ENCODE peak calls at places on chromosomes 7 and 10, in seven cellular contexts. N is fibroblast of lung; O is heart left ventricle; P is A549; A is cardiac muscle cell; J is CD4-positive, CD25-positive, alpha-beta regulatory T cell; T is pancreas. G is an unnamed sample.

GRCh38 chr7:98119257-98119918 is 12.7 kb downstream of the LMTK2 start:
- DNase-seq in N (peak; percentile 85), O (no peak), P (peak; percentile 44), A (no peak), J (no peak), T (no peak), G (no peak)

GRCh38 chr10:108562105-108562504 is 1361.2 kb downstream of the XPNPEP1 start:
- DNase-seq in N (no peak), O (no peak), P (no peak), A (no peak), J (no peak), T (no peak), G (no peak)

GRCh38 chr10:132103116-132103910 is 37.6 kb downstream of the JAKMIP3 start:
- DNase-seq in N (no peak), O (no peak), P (no peak), A (no peak), J (no peak), T (no peak), G (no peak)

GRCh38 chr7:127751723-127752448 is 99.9 kb downstream of the SND1 start:
- DNase-seq in N (peak; percentile 77), O (no peak), P (no peak), A (no peak), J (no peak), T (peak; percentile 12), G (no peak)

GRCh38 chr10:70378122-70378521 is 4.3 kb downstream of the LRRC20 start:
- DNase-seq in N (peak; percentile 97), O (no peak), P (peak; percentile 81), A (no peak), J (no peak), T (no peak), G (no peak)

GRCh38 chr7:43646603-43647313 is 63.9 kb downstream of the STK17A start:
- DNase-seq in N (peak; percentile 70), O (no peak), P (no peak), A (peak; percentile 44), J (no peak), T (no peak), G (no peak)

GRCh38 chr10:34335960-34336359 is 479.1 kb downstream of the PARD3 start:
- DNase-seq in N (no peak), O (no peak), P (no peak), A (no peak), J (no peak), T (no peak), G (no peak)

GRCh38 chr7:104933433-104934074 is 80.5 kb upstream of the KMT2E start:
- DNase-seq in N (no peak), O (no peak), P (no peak), A (no peak), J (no peak), T (no peak), G (no peak)

GRCh38 chr10:86403183-86403797 is 36.7 kb upstream of the GRID1 start:
- DNase-seq in N (no peak), O (no peak), P (no peak), A (no peak), J (no peak), T (no peak), G (no peak)

GRCh38 chr7:25002826-25003225 is 22.8 kb upstream of the OSBPL3 start:
- DNase-seq in N (no peak), O (no peak), P (no peak), A (no peak), J (no peak), T (no peak), G (no peak)

GRCh38 chr7:142812437-142813215 is 41.9 kb downstream of the PRSS2 start:
- DNase-seq in N (peak; percentile 41), O (no peak), P (no peak), A (no peak), J (no peak), T (no peak), G (no peak)

GRCh38 chr7:266851-267840 is 22.8 kb upstream of the FOXL3 start:
- DNase-seq in N (no peak), O (peak; percentile 54), P (no peak), A (peak; percentile 45), J (no peak), T (peak; percentile 39), G (no peak)

GRCh38 chr7:40711706-40712105 is 576.9 kb downstream of the SUGCT start:
- DNase-seq in N (no peak), O (no peak), P (no peak), A (no peak), J (no peak), T (no peak), G (no peak)

GRCh38 chr7:133258174-133258573 is 5.3 kb downstream of the EXOC4 start:
- DNase-seq in N (no peak), O (no peak), P (no peak), A (no peak), J (no peak), T (no peak), G (no peak)

GRCh38 chr7:27080844-27081423 is 14.9 kb downstream of the HOXA1 start:
- DNase-seq in N (peak; percentile 44), O (no peak), P (no peak), A (peak; percentile 28), J (no peak), T (no peak), G (no peak)

GRCh38 chr7:156466262-156466661 is 174.3 kb upstream of the RNF32 start:
- DNase-seq in N (no peak), O (no peak), P (no peak), A (peak; percentile 28), J (no peak), T (no peak), G (no peak)

GRCh38 chr7:46754135-46754730 is 827.7 kb downstream of the TNS3 start:
- DNase-seq in N (peak; percentile 93), O (no peak), P (peak; percentile 76), A (no peak), J (no peak), T (no peak), G (no peak)

GRCh38 chr10:125370578-125370977 is 210.2 kb upstream of the CTBP2 start:
- DNase-seq in N (no peak), O (no peak), P (peak; percentile 3), A (peak; percentile 62), J (no peak), T (no peak), G (no peak)

GRCh38 chr10:117929321-117930067 is 117.2 kb downstream of the RAB11FIP2 start:
- DNase-seq in N (no peak), O (no peak), P (no peak), A (peak; percentile 10), J (no peak), T (no peak), G (no peak)

GRCh38 chr10:116737582-116738358 is 4.6 kb downstream of the HSPA12A start:
- DNase-seq in N (no peak), O (no peak), P (no peak), A (no peak), J (no peak), T (no peak), G (no peak)

GRCh38 chr7:20328027-20328426 is 2.7 kb upstream of the ITGB8 start:
- DNase-seq in N (no peak), O (no peak), P (no peak), A (no peak), J (no peak), T (no peak), G (no peak)

GRCh38 chr10:13613519-13613918 is 26.8 kb downstream of the PRPF18 start:
- DNase-seq in N (peak; percentile 53), O (no peak), P (peak; percentile 30), A (peak; percentile 20), J (no peak), T (no peak), G (no peak)

GRCh38 chr10:80532571-80532970 is 5.1 kb upstream of the SH2D4B start:
- DNase-seq in N (no peak), O (no peak), P (no peak), A (no peak), J (no peak), T (no peak), G (no peak)

GRCh38 chr10:102764340-102765257 is 20.9 kb downstream of the WBP1L start:
- DNase-seq in N (no peak), O (no peak), P (no peak), A (no peak), J (no peak), T (no peak), G (no peak)

GRCh38 chr10:17607603-17608332 is 9.4 kb downstream of the HACD1 start:
- DNase-seq in N (peak; percentile 47), O (no peak), P (peak; percentile 67), A (peak; percentile 63), J (peak; percentile 13), T (no peak), G (no peak)

GRCh38 chr7:143171697-143172096 is 11.5 kb upstream of the TAS2R39 start:
- DNase-seq in N (no peak), O (no peak), P (peak; percentile 48), A (no peak), J (no peak), T (no peak), G (no peak)

GRCh38 chr10:35890061-35890969 is 248.2 kb upstream of the FZD8 start:
- DNase-seq in N (no peak), O (no peak), P (no peak), A (no peak), J (no peak), T (no peak), G (no peak)

DNA sequence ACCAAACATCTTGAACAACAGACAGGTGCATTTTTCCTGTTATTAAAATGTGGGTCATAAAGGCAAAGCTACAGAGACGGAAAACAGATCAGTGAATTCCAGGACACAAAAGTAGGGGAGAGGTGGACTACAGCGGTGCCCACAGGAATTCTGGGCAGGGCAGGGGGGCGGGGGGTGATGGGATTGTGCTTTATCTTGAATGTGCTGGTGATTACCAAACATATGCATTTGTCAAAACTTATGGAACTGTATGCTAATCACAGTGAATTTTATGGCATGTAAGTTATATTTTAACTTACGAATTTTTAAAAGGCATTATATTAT is 519.4 kb downstream of the CNTNAP2 start:
- DNase-seq in N (no peak), O (no peak), P (no peak), A (no peak), J (no peak), T (no peak), G (no peak)
- H3K9me3 ChIP-seq in N (no peaks in the 10 kb centered on the region), O (no peaks in the 10 kb centered on the region), P (no peaks in the 10 kb centered on the region), A (no peaks in the 10 kb centered on the region), J (no peaks in the 10 kb centered on the region), T (no peaks in the 10 kb centered on the region), G (no peaks in the 10 kb centered on the region)

DNA sequence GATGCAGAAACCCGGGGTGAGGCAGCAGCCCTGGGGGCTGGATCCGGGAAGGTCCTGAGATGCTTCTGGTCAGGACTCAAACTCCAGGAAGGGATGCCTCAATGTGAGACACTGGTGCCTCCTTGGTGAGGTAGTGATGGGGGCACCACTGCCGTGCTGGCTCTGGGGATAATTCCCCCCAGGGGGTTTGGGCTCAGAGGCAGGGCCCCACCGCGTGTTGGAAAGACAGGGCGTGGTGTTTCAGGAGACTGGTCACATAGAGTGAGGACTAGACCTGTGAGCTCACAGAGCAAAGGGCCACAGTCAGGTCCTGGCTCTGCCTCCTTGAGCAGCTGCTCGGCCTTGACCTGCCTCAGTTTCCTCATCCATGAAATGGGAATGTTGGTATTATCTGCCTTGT is 361.9 kb downstream of the GLRX3 start:
- DNase-seq in N (no peak), O (peak; percentile 33), P (no peak), A (no peak), J (no peak), T (no peak), G (no peak)
- H3K9me3 ChIP-seq in N (no peaks in the 10 kb centered on the region), O (no peaks in the 10 kb centered on the region), P (no peaks in the 10 kb centered on the region), A (no peaks in the 10 kb centered on the region), J (no peaks in the 10 kb centered on the region), T (no peaks in the 10 kb centered on the region), G (no peaks in the 10 kb centered on the region)

GRCh38 chr10:133445268-133445732 is 8.4 kb upstream of the SCART1 start:
- DNase-seq in N (no peak), O (peak; percentile 55), P (no peak), A (no peak), J (no peak), T (peak; percentile 8), G (no peak)
- H3K9me3 ChIP-seq in N (no peaks in the 10 kb centered on the region), O (peaks cover 33% of the 10 kb centered on the region), P (peaks cover 47% of the 10 kb centered on the region), A (no peaks in the 10 kb centered on the region), J (peaks cover 27% of the 10 kb centered on the region), T (no peaks in the 10 kb centered on the region), G (peaks cover 5% of the 10 kb centered on the region)

GRCh38 chr7:153588596-153588995 is 463.6 kb upstream of the DPP6 start:
- DNase-seq in N (no peak), O (no peak), P (no peak), A (no peak), J (no peak), T (no peak), G (no peak)
- H3K9me3 ChIP-seq in N (no peaks in the 10 kb centered on the region), O (no peaks in the 10 kb centered on the region), P (no peaks in the 10 kb centered on the region), A (no peaks in the 10 kb centered on the region), J (peaks cover 1% of the 10 kb centered on the region), T (no peaks in the 10 kb centered on the region), G (no peaks in the 10 kb centered on the region)